ENCODE peak calls at places on chromosomes 6 and 20, in five cellular contexts. One of them, this sample, is unnamed.

GRCh38 chr6:88870728-88871330 is 92.6 kb downstream of the RNGTT start:
- DNase-seq in HCT116: peak
- DNase-seq in GM23338: peak
- DNase-seq in SK-N-SH: peak
- DNase-seq in Panc1: no peak
- DNase-seq in this sample: peak

GRCh38 chr6:16129623-16130243 is 847 bp downstream of the MYLIP start:
- DNase-seq in HCT116: no peak
- DNase-seq in GM23338: peak
- DNase-seq in SK-N-SH: no peak
- DNase-seq in Panc1: no peak
- DNase-seq in this sample: no peak

GRCh38 chr20:58712116-58712822 is 19.7 kb downstream of the NPEPL1 start:
- DNase-seq in HCT116: no peak
- DNase-seq in GM23338: no peak
- DNase-seq in SK-N-SH: peak
- DNase-seq in Panc1: no peak
- DNase-seq in this sample: no peak

GRCh38 chr6:136927313-136927712 is 5.2 kb downstream of the SLC35D3 start:
- DNase-seq in HCT116: peak
- DNase-seq in GM23338: peak
- DNase-seq in SK-N-SH: peak
- DNase-seq in Panc1: peak
- DNase-seq in this sample: peak

GRCh38 chr6:99613398-99613704 is 6.7 kb downstream of the PRDM13 start:
- DNase-seq in HCT116: no peak
- DNase-seq in GM23338: peak
- DNase-seq in SK-N-SH: peak
- DNase-seq in Panc1: no peak
- DNase-seq in this sample: peak

GRCh38 chr6:35485402-35485877 is 11.4 kb downstream of the TEAD3 start:
- DNase-seq in HCT116: no peak
- DNase-seq in GM23338: peak
- DNase-seq in SK-N-SH: no peak
- DNase-seq in Panc1: no peak
- DNase-seq in this sample: no peak

GRCh38 chr6:36349240-36349639 is 12.6 kb upstream of the BNIP5 start:
- DNase-seq in HCT116: no peak
- DNase-seq in GM23338: no peak
- DNase-seq in SK-N-SH: no peak
- DNase-seq in Panc1: no peak
- DNase-seq in this sample: no peak

GRCh38 chr20:32516583-32516982 is 68.5 kb downstream of the NOL4L start:
- DNase-seq in HCT116: no peak
- DNase-seq in GM23338: no peak
- DNase-seq in SK-N-SH: no peak
- DNase-seq in Panc1: no peak
- DNase-seq in this sample: no peak

GRCh38 chr6:108453601-108454157 is 107.0 kb upstream of the FOXO3 start:
- DNase-seq in HCT116: no peak
- DNase-seq in GM23338: no peak
- DNase-seq in SK-N-SH: no peak
- DNase-seq in Panc1: no peak
- DNase-seq in this sample: no peak

GRCh38 chr6:3798211-3798909 is 46.8 kb upstream of the PXDC1 start:
- DNase-seq in HCT116: no peak
- DNase-seq in GM23338: no peak
- DNase-seq in SK-N-SH: no peak
- DNase-seq in Panc1: no peak
- DNase-seq in this sample: no peak

GRCh38 chr6:138025528-138025941 is 81.7 kb downstream of the PERP start:
- DNase-seq in HCT116: no peak
- DNase-seq in GM23338: no peak
- DNase-seq in SK-N-SH: no peak
- DNase-seq in Panc1: no peak
- DNase-seq in this sample: no peak

GRCh38 chr6:43292341-43292740 is 5.7 kb upstream of the SLC22A7 start:
- DNase-seq in HCT116: no peak
- DNase-seq in GM23338: no peak
- DNase-seq in SK-N-SH: no peak
- DNase-seq in Panc1: no peak
- DNase-seq in this sample: no peak

GRCh38 chr6:47471911-47472310 is 5.7 kb upstream of the CD2AP start:
- DNase-seq in HCT116: no peak
- DNase-seq in GM23338: no peak
- DNase-seq in SK-N-SH: no peak
- DNase-seq in Panc1: no peak
- DNase-seq in this sample: no peak

GRCh38 chr6:141165012-141165411 is 967.7 kb upstream of the GJE1 start:
- DNase-seq in HCT116: no peak
- DNase-seq in GM23338: no peak
- DNase-seq in SK-N-SH: no peak
- DNase-seq in Panc1: no peak
- DNase-seq in this sample: no peak

GRCh38 chr6:119105262-119105661 is 26.8 kb upstream of the FAM184A start:
- DNase-seq in HCT116: no peak
- DNase-seq in GM23338: no peak
- DNase-seq in SK-N-SH: no peak
- DNase-seq in Panc1: no peak
- DNase-seq in this sample: no peak

GRCh38 chr6:75563032-75563431 is 38.6 kb upstream of the SENP6 start:
- DNase-seq in HCT116: peak
- DNase-seq in GM23338: peak
- DNase-seq in SK-N-SH: peak
- DNase-seq in Panc1: no peak
- DNase-seq in this sample: peak

GRCh38 chr6:17790486-17790885 is 83.8 kb upstream of the NUP153 start:
- DNase-seq in HCT116: no peak
- DNase-seq in GM23338: no peak
- DNase-seq in SK-N-SH: no peak
- DNase-seq in Panc1: no peak
- DNase-seq in this sample: no peak

GRCh38 chr20:59398552-59399265 is 98.3 kb downstream of the EDN3 start:
- DNase-seq in HCT116: no peak
- DNase-seq in GM23338: no peak
- DNase-seq in SK-N-SH: no peak
- DNase-seq in Panc1: no peak
- DNase-seq in this sample: no peak

GRCh38 chr6:118263929-118264486 is 284.1 kb upstream of the PLN start:
- DNase-seq in HCT116: peak
- DNase-seq in GM23338: peak
- DNase-seq in SK-N-SH: peak
- DNase-seq in Panc1: no peak
- DNase-seq in this sample: no peak

GRCh38 chr6:131035582-131035981 is 27.5 kb downstream of the EPB41L2 start:
- DNase-seq in HCT116: no peak
- DNase-seq in GM23338: no peak
- DNase-seq in SK-N-SH: no peak
- DNase-seq in Panc1: no peak
- DNase-seq in this sample: no peak

GRCh38 chr20:661474-662288 is 8.7 kb upstream of the SRXN1 start:
- DNase-seq in HCT116: no peak
- DNase-seq in GM23338: peak
- DNase-seq in SK-N-SH: no peak
- DNase-seq in Panc1: no peak
- DNase-seq in this sample: no peak

DNA sequence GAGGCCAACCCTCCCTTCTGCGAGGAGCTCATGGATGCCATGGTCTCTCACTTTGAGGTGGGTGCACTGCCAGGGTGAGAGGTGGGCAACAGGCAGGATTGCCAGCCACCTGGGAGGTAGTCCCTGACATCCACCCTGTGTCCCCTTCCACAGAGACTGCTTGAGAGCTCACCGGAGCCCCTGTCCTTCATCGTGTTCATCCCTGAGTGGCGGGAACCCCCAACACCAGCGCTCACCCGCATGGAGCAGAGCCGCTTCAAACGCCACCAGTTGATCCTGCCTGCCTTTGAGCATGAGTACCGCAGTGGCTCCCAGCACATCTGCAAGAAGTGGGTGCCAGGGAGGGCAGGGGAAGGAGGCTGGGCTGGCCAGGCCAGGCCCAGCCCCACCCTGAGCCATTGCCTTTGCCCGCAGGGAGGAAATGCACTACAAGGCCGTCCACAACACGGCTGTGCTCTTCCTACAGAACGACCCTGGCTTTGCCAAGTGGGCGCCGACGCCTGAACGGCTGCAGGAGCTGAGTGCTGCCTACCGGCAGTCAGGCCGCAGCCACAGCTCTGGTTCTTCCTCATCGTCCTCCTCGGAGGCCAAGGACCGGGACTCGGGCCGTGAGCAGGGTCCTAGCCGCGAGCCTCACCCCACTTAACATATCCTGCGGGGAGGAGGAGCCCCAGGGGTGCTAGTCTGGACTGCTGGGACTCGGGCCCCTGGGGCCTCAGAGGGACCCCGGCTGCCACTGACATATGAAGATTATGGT is 12.8 kb downstream of the PCIF1 start:
- DNase-seq in HCT116: no peak
- DNase-seq in GM23338: no peak
- DNase-seq in SK-N-SH: no peak
- DNase-seq in Panc1: no peak
- DNase-seq in this sample: no peak
- TF ChIP-seq POLR2AphosphoS5 in HCT116: no peak
- TF ChIP-seq POLR2AphosphoS5 in GM23338: no peak
- TF ChIP-seq POLR2AphosphoS5 in SK-N-SH: no peak
- TF ChIP-seq POLR2AphosphoS5 in Panc1: no peak
- TF ChIP-seq POLR2AphosphoS5 in this sample: no peak

GRCh38 chr6:168370310-168370991 is 50.9 kb upstream of the DACT2 start:
- DNase-seq in HCT116: peak
- DNase-seq in GM23338: peak
- DNase-seq in SK-N-SH: peak
- DNase-seq in Panc1: peak
- DNase-seq in this sample: peak
- TF ChIP-seq REST in HCT116: no peak
- TF ChIP-seq REST in GM23338: no peak
- TF ChIP-seq REST in SK-N-SH: no peak
- TF ChIP-seq REST in Panc1: no peak
- TF ChIP-seq REST in this sample: no peak

GRCh38 chr20:4134355-4134834 is 119.0 kb upstream of the RNF24 start:
- DNase-seq in HCT116: no peak
- DNase-seq in GM23338: no peak
- DNase-seq in SK-N-SH: no peak
- DNase-seq in Panc1: no peak
- DNase-seq in this sample: no peak

GRCh38 chr20:4134861-4135379 is 119.6 kb upstream of the RNF24 start:
- DNase-seq in HCT116: no peak
- DNase-seq in GM23338: no peak
- DNase-seq in SK-N-SH: no peak
- DNase-seq in Panc1: no peak
- DNase-seq in this sample: no peak

GRCh38 chr20:4136967-4137334 is 121.6 kb upstream of the RNF24 start:
- DNase-seq in HCT116: no peak
- DNase-seq in GM23338: no peak
- DNase-seq in SK-N-SH: no peak
- DNase-seq in Panc1: no peak
- DNase-seq in this sample: no peak

GRCh38 chr20:4136078-4136966 is 121.0 kb upstream of the RNF24 start:
- DNase-seq in HCT116: no peak
- DNase-seq in GM23338: no peak
- DNase-seq in SK-N-SH: no peak
- DNase-seq in Panc1: no peak
- DNase-seq in this sample: no peak

DNA sequence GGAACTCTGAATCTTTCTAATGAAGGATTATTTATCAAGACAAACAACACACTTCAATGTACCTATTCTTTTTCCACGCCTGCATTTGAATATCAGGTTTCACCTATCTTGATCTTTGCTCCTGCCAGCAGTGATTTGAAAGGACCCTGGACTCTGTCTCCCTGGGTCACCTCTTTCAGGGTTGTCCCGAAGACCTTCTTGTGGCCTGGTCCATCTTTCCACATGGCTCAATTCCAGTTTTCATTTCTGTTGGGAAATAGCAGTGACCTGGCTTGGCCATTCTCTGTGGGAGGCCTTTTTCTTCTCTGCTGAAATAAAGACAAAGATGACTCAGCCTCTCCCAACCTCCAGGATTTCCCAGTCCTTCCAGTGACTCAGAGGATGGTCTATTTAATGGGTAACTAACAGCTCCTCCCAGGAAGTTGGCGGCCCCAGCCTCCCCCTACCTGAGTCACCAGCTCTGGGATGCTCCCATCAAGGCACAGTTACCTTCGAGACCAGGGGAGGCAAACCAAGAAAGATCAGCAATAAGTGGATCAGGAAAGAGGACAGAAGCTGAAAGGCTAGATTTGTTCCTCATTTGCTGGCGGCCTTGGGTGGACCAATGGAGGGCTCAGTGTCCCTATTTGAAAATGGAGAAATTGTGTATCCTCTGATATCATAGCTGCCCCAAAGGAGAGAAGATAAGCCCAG is 120.2 kb upstream of the RNF24 start:
- DNase-seq in HCT116: peak
- DNase-seq in GM23338: no peak
- DNase-seq in SK-N-SH: no peak
- DNase-seq in Panc1: peak
- DNase-seq in this sample: no peak
- TF ChIP-seq POLR2AphosphoS5 in HCT116: peak
- TF ChIP-seq POLR2AphosphoS5 in GM23338: no peak
- TF ChIP-seq POLR2AphosphoS5 in SK-N-SH: peak
- TF ChIP-seq POLR2AphosphoS5 in Panc1: peak
- TF ChIP-seq POLR2AphosphoS5 in this sample: no peak

GRCh38 chr6:28137458-28138020 is 4.1 kb upstream of the ZKSCAN8 start:
- DNase-seq in HCT116: no peak
- DNase-seq in GM23338: no peak
- DNase-seq in SK-N-SH: no peak
- DNase-seq in Panc1: no peak
- DNase-seq in this sample: no peak
- TF ChIP-seq REST in HCT116: no peak
- TF ChIP-seq REST in GM23338: no peak
- TF ChIP-seq REST in SK-N-SH: no peak
- TF ChIP-seq REST in Panc1: no peak
- TF ChIP-seq REST in this sample: peak